ENCODE peak calls at places on chromosomes 4 and X, in six cellular contexts. H, D, W, N, X and O are unnamed samples.

GRCh38 chr4:169208516-169208915 is 62.2 kb downstream of the SH3RF1 start:
- DNase-seq in H (no peak), D (no peak), W (peak), N (no peak), X (no peak), O (no peak)

GRCh38 chr4:90061881-90062280 is 65.3 kb upstream of the CCSER1 start:
- DNase-seq in H (no peak), D (no peak), W (no peak), N (no peak), X (no peak), O (no peak)

GRCh38 chr4:168362025-168362401 is 43.5 kb upstream of the DDX60 start:
- DNase-seq in H (no peak), D (no peak), W (no peak), N (no peak), X (no peak), O (no peak)

GRCh38 chr4:103451341-103451740 is 253.2 kb upstream of the CENPE start:
- DNase-seq in H (no peak), D (no peak), W (peak), N (no peak), X (no peak), O (no peak)

GRCh38 chrX:46595084-46595483 is 21.5 kb downstream of the CHST7 start:
- DNase-seq in H (no peak), D (no peak), W (no peak), N (no peak), X (no peak), O (no peak)

GRCh38 chr4:88791274-88791673 is 93.6 kb upstream of the NAP1L5 start:
- DNase-seq in H (peak), D (no peak), W (peak), N (no peak), X (no peak), O (no peak)

GRCh38 chrX:68114573-68115199 is 318.6 kb downstream of the OPHN1 start:
- DNase-seq in H (peak), D (no peak), W (peak), N (no peak), X (no peak), O (no peak)

GRCh38 chrX:47080215-47080914 is 2.1 kb downstream of the RGN start:
- DNase-seq in H (no peak), D (no peak), W (no peak), N (no peak), X (no peak), O (no peak)

GRCh38 chrX:150967786-150968185 is 15.3 kb upstream of the HMGB3 start:
- DNase-seq in H (no peak), D (no peak), W (no peak), N (no peak), X (no peak), O (no peak)

GRCh38 chr4:184165291-184165690 is 52.4 kb downstream of the ENPP6 start:
- DNase-seq in H (peak), D (no peak), W (no peak), N (no peak), X (no peak), O (no peak)

GRCh38 chr4:186757696-186758330 is 34.2 kb upstream of the FAT1 start:
- DNase-seq in H (no peak), D (no peak), W (no peak), N (no peak), X (no peak), O (no peak)

GRCh38 chrX:39484669-39485068 is 613.1 kb downstream of the BCOR start:
- DNase-seq in H (no peak), D (peak), W (no peak), N (no peak), X (no peak), O (no peak)

GRCh38 chr4:109183851-109184345 is 118.6 kb downstream of the COL25A1 start:
- DNase-seq in H (no peak), D (no peak), W (no peak), N (no peak), X (no peak), O (no peak)